ENCODE peak calls at places on chromosome 11, in five cellular contexts. P, M, V, B and R are unnamed samples.
A peak's percentile ranks its signal among the peaks of the same experiment; 100 is the strongest.

GRCh38 chr11:65882191-65883057 is 2.8 kb downstream of the CTSW start:
- DNase-seq in V (no peak), P (no peak), M (no peak), B (no peak), R (no peak)

GRCh38 chr11:76885390-76886097 is 24.8 kb downstream of the ACER3 start:
- DNase-seq in M (no peak), V (no peak), B (no peak), P (no peak), R (no peak)

GRCh38 chr11:19116315-19116970 is 525 bp upstream of the ZDHHC13 start:
- DNase-seq in P (peak; percentile 20), M (no peak), B (no peak), V (no peak), R (no peak)

GRCh38 chr11:103633819-103634590 is 402.4 kb upstream of the DDI1 start:
- DNase-seq in B (no peak), V (no peak), M (no peak), P (no peak), R (no peak)

GRCh38 chr11:65806972-65807371 is 20.1 kb downstream of the OVOL1 start:
- DNase-seq in V (no peak), B (no peak), M (no peak), P (no peak), R (no peak)

GRCh38 chr11:2655320-2655719 is 44.5 kb downstream of the KCNQ1OT1 start:
- DNase-seq in P (no peak), B (no peak), V (no peak), M (no peak), R (no peak)

GRCh38 chr11:102402556-102402955 is 50.0 kb downstream of the TMEM123 start:
- DNase-seq in B (no peak), M (no peak), V (no peak), P (no peak), R (peak; percentile 18)

GRCh38 chr11:76782526-76783293 is 446 bp upstream of the TSKU start:
- DNase-seq in V (peak; percentile 87), M (peak; percentile 79), B (peak; percentile 82), P (peak; percentile 98), R (peak; percentile 23)

GRCh38 chr11:102874842-102875241 is at the start of gene MMP12:
- DNase-seq in M (no peak), B (no peak), V (no peak), P (no peak), R (no peak)

GRCh38 chr11:133127746-133128145 is 404.6 kb downstream of the OPCML start:
- DNase-seq in B (no peak), P (no peak), V (no peak), M (no peak), R (no peak)

GRCh38 chr11:1888811-1889526 is 2.7 kb downstream of the PRR33 start:
- DNase-seq in P (no peak), M (no peak), B (no peak), V (no peak), R (peak; percentile 14)

GRCh38 chr11:79362821-79363220 is 78.0 kb downstream of the TENM4 start:
- DNase-seq in B (no peak), V (no peak), P (no peak), M (no peak), R (no peak)

GRCh38 chr11:19286411-19286810 is 45.7 kb upstream of the E2F8 start:
- DNase-seq in M (no peak), V (no peak), B (no peak), P (no peak), R (no peak)

GRCh38 chr11:43558556-43559127 is 121.9 kb upstream of the HSD17B12 start:
- DNase-seq in B (no peak), V (no peak), P (no peak), M (no peak), R (no peak)

GRCh38 chr11:76371170-76371569 is 9.8 kb downstream of the THAP12 start:
- DNase-seq in B (no peak), P (no peak), V (peak; percentile 41), M (peak; percentile 28), R (no peak)

GRCh38 chr11:16925495-16926065 is 88.6 kb downstream of the PLEKHA7 start:
- DNase-seq in P (peak; percentile 94), V (peak; percentile 50), B (peak; percentile 64), M (peak; percentile 29), R (no peak)

GRCh38 chr11:72191961-72192381 is at the start of gene FOLR1:
- DNase-seq in V (no peak), P (peak; percentile 61), B (no peak), M (peak; percentile 54), R (no peak)

GRCh38 chr11:69157156-69157821 is 1.6 kb downstream of the SMIM38 start:
- DNase-seq in M (no peak), V (no peak), P (peak; percentile 27), B (peak; percentile 91), R (no peak)

DNA sequence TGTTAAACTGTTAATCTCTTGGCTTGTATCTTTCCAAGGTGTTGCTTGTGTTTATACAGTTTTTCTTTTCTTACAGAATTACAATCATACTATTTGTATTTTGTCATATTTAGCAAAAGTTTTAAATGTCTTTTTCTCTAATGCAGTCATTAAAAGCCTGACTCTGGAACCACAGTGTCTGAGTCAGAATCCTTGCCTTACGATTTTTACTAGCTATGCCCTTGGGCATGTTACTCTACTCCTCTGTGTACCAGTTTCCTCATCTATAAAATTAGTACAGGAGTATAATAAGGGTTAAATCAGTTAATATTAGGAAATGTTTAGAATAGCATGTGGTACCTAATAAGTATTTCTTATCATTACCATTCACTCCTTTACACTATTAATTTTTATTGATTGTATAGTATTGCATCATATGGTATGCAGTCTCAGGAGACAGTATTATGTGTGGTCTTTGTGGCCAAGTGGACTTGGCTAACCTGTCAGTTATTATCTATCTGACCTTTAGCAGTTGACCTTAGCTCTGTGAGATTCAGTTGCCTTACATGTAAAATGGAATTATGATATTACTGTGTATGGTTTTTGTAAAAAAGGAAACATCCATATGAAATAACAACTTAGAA is 68.2 kb downstream of the METTL15 start:
- DNase-seq in B (no peak), M (peak; percentile 34), P (no peak), V (no peak), R (no peak)
- TF ChIP-seq REST in B (no peak), M (no peak), P (no peak), V (no peak), R (no peak)

DNA sequence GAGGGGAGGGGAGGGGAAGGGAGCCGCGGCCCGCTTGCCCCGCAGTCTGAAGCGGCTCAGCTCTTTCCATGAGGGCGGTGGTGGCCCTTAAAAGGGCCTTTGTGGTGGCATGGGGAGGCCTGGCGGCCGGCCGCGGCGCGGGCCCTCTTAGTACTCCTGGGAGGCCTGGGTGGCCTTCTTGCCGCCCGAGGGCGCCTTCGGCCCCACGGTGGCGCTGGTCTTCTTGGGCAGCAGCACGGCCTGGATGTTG is 6.9 kb downstream of the DPAGT1 start:
- DNase-seq in B (peak; percentile 64), P (peak; percentile 68), M (no peak), V (no peak), R (no peak)
- TF ChIP-seq REST in B (no peak), P (no peak), M (no peak), V (no peak), R (no peak)

DNA sequence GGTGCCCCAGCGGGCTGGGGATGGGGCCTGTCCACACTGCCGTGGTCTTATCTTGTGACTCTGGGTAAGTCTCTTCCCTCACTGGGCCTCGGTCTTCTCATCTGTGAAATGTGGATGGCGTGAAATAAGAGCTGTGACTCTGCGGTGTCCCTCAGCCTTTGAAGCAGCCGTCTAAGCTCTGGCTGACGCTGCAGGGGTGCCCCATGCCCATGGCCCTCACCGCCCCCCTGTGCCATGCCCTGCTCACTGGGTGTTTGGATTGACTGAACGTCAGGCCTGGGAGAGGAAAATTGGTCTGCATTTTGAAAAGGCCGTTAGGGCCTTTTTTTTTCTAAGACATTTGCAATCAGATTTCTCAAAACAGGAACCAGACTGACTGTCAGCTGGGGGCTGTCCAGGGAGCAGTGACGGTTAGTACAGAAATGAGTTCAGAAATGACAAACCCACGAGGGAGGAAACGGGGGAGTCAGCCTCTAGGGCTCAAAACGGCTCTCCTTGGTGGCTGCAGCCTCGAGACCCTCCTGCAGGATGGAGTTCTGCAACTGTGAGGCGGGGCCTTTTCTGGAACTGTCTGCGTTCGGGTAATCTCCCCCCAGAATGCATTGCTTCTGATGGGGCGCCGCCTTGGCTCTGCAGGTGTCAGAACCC is 1.9 kb downstream of the GRK2 start:
- DNase-seq in M (no peak), B (no peak), P (no peak), V (no peak), R (peak; percentile 77)
- TF ChIP-seq REST in M (no peak), B (no peak), P (no peak), V (no peak), R (no peak)

GRCh38 chr11:57335023-57335342 is 709 bp downstream of the SSRP1 start:
- DNase-seq in M (no peak), B (no peak), P (no peak), V (no peak), R (no peak)

GRCh38 chr11:57335343-57336110 is at the start of gene SSRP1:
- DNase-seq in B (peak; percentile 79), V (peak; percentile 92), P (peak; percentile 93), M (peak; percentile 72), R (peak; percentile 93)

GRCh38 chr11:57330029-57330428 is 5.3 kb upstream of the TNKS1BP1 start:
- DNase-seq in P (no peak), M (no peak), V (no peak), B (no peak), R (no peak)

GRCh38 chr11:57331720-57332119 is 4.0 kb downstream of the SSRP1 start:
- DNase-seq in M (no peak), P (no peak), V (no peak), B (no peak), R (no peak)

DNA sequence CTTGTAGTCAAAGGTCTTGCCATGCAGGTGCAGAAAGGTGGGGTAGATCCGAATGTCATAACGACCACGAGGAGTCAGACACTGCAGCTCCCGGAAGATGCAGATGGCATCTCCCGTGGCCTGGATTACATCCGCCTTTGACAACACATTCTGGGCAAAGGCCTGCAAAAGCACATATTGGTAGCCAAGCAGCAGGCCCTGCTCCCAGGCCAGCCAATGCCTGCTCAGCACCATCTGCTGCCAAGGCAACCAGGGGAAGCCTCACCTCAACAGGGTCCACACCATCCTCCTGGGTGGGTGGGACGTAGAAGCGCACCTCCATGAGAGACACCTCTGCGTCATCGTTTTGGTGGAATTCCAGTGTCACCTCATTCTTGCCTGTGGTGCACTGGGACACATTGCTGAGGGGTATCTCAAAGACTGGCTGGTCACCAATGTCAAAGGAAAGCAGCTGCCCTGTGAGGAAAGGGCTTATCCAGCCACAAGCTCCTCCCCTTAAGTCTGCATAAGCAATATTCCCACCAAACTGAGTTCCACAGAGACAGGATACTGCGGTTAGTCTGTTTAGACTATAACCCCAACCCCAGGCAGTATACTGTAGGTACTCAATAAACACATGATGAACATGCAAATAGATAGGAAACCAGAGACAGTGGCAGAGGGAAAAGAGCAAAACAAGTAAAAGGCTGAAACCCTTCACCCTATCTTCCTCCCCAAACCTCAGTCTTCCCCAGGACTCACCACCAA is 2.8 kb downstream of the SSRP1 start:
- DNase-seq in M (no peak), V (no peak), P (no peak), B (no peak), R (no peak)
- TF ChIP-seq REST in M (no peak), V (no peak), P (no peak), B (no peak), R (no peak)